ENCODE peak calls at places on chromosomes 4 and X, in four cellular contexts. One of them, this sample, is unnamed.

GRCh38 chr4:43394976-43395375 is 502.5 kb downstream of the GRXCR1 start:
- DNase-seq in SK-N-SH: no peak
- DNase-seq in K562: no peak
- DNase-seq in GM12878: no peak
- DNase-seq in this sample: no peak

GRCh38 chrX:55088795-55089489 is at the start of gene PAGE2:
- DNase-seq in SK-N-SH: no peak
- DNase-seq in K562: no peak
- DNase-seq in GM12878: no peak
- DNase-seq in this sample: no peak

GRCh38 chrX:113400193-113400704 is 559.6 kb upstream of the AMOT start:
- DNase-seq in SK-N-SH: no peak
- DNase-seq in K562: no peak
- DNase-seq in GM12878: no peak
- DNase-seq in this sample: peak; percentile 32

GRCh38 chr4:94160774-94161173 is 46.9 kb upstream of the SMARCAD1 start:
- DNase-seq in SK-N-SH: no peak
- DNase-seq in K562: no peak
- DNase-seq in GM12878: no peak
- DNase-seq in this sample: no peak

GRCh38 chr4:177483271-177483670 is 41.0 kb upstream of the AGA start:
- DNase-seq in SK-N-SH: no peak
- DNase-seq in K562: no peak
- DNase-seq in GM12878: no peak
- DNase-seq in this sample: no peak

GRCh38 chr4:47451657-47452056 is 11.8 kb downstream of the COMMD8 start:
- DNase-seq in SK-N-SH: no peak
- DNase-seq in K562: no peak
- DNase-seq in GM12878: no peak
- DNase-seq in this sample: no peak

GRCh38 chr4:89549907-89550306 is 242.3 kb upstream of the GPRIN3 start:
- DNase-seq in SK-N-SH: no peak
- DNase-seq in K562: no peak
- DNase-seq in GM12878: no peak
- DNase-seq in this sample: no peak

GRCh38 chr4:112410364-112410763 is 105.6 kb downstream of the NEUROG2 start:
- DNase-seq in SK-N-SH: peak; percentile 6
- DNase-seq in K562: no peak
- DNase-seq in GM12878: no peak
- DNase-seq in this sample: no peak

GRCh38 chr4:122224348-122224747 is 72.2 kb downstream of the BLTP1 start:
- DNase-seq in SK-N-SH: no peak
- DNase-seq in K562: peak; percentile 31
- DNase-seq in GM12878: no peak
- DNase-seq in this sample: no peak

GRCh38 chrX:102129473-102129872 is 4.0 kb downstream of the TCEAL2 start:
- DNase-seq in SK-N-SH: peak; percentile 41
- DNase-seq in K562: peak; percentile 2
- DNase-seq in GM12878: no peak
- DNase-seq in this sample: no peak

GRCh38 chrX:14027031-14027430 is 2.7 kb downstream of the GEMIN8 start:
- DNase-seq in SK-N-SH: no peak
- DNase-seq in K562: no peak
- DNase-seq in GM12878: no peak
- DNase-seq in this sample: no peak

GRCh38 chr4:119209077-119209476 is 3.4 kb upstream of the USP53 start:
- DNase-seq in SK-N-SH: no peak
- DNase-seq in K562: peak; percentile 58
- DNase-seq in GM12878: no peak
- DNase-seq in this sample: no peak

GRCh38 chr4:15451866-15452765 is 17.6 kb upstream of the CC2D2A start:
- DNase-seq in SK-N-SH: no peak
- DNase-seq in K562: no peak
- DNase-seq in GM12878: no peak
- DNase-seq in this sample: no peak

GRCh38 chrX:110241816-110242215 is 76.1 kb downstream of the AMMECR1 start:
- DNase-seq in SK-N-SH: no peak
- DNase-seq in K562: no peak
- DNase-seq in GM12878: no peak
- DNase-seq in this sample: no peak

GRCh38 chr4:139763205-139763604 is 97.6 kb downstream of the MGST2 start:
- DNase-seq in SK-N-SH: peak; percentile 68
- DNase-seq in K562: no peak
- DNase-seq in GM12878: no peak
- DNase-seq in this sample: no peak

GRCh38 chr4:156782491-156782890 is 189.1 kb downstream of the PDGFC start:
- DNase-seq in SK-N-SH: no peak
- DNase-seq in K562: no peak
- DNase-seq in GM12878: no peak
- DNase-seq in this sample: no peak

GRCh38 chr4:10114607-10115006 is 2.0 kb downstream of the WDR1 start:
- DNase-seq in SK-N-SH: no peak
- DNase-seq in K562: no peak
- DNase-seq in GM12878: no peak
- DNase-seq in this sample: no peak

GRCh38 chr4:10115271-10115656 is 1.3 kb downstream of the WDR1 start:
- DNase-seq in SK-N-SH: no peak
- DNase-seq in K562: no peak
- DNase-seq in GM12878: no peak
- DNase-seq in this sample: no peak

GRCh38 chr4:10116625-10117423 is at the start of gene WDR1:
- DNase-seq in SK-N-SH: peak; percentile 96
- DNase-seq in K562: peak; percentile 98
- DNase-seq in GM12878: peak; percentile 71
- DNase-seq in this sample: peak; percentile 87

GRCh38 chr4:10117424-10118354 is 1.1 kb upstream of the WDR1 start:
- DNase-seq in SK-N-SH: no peak
- DNase-seq in K562: peak; percentile 39
- DNase-seq in GM12878: peak; percentile 20
- DNase-seq in this sample: peak; percentile 63

GRCh38 chr4:10115657-10116624 is 658 bp downstream of the WDR1 start:
- DNase-seq in SK-N-SH: peak; percentile 74
- DNase-seq in K562: peak; percentile 79
- DNase-seq in GM12878: peak; percentile 23
- DNase-seq in this sample: no peak
- H3K4me1 ChIP-seq in SK-N-SH: peaks cover 14% of the 10 kb centered on the region
- H3K4me1 ChIP-seq in K562: peaks cover 22% of the 10 kb centered on the region
- H3K4me1 ChIP-seq in GM12878: peaks cover 17% of the 10 kb centered on the region
- H3K4me1 ChIP-seq in this sample: peaks cover 20% of the 10 kb centered on the region

GRCh38 chrX:47129157-47129878 is 15.2 kb downstream of the NDUFB11 start:
- DNase-seq in SK-N-SH: peak; percentile 82
- DNase-seq in K562: peak; percentile 90
- DNase-seq in GM12878: peak; percentile 93
- DNase-seq in this sample: peak; percentile 94

GRCh38 chrX:47133493-47133892 is 11.0 kb downstream of the NDUFB11 start:
- DNase-seq in SK-N-SH: no peak
- DNase-seq in K562: no peak
- DNase-seq in GM12878: no peak
- DNase-seq in this sample: no peak

GRCh38 chrX:47129879-47130358 is 14.6 kb downstream of the NDUFB11 start:
- DNase-seq in SK-N-SH: no peak
- DNase-seq in K562: no peak
- DNase-seq in GM12878: no peak
- DNase-seq in this sample: no peak
- H3K9ac ChIP-seq in SK-N-SH: peak overlapping the region; percentile 64
- H3K9ac ChIP-seq in K562: peak overlapping the region; percentile 38
- H3K9ac ChIP-seq in GM12878: peak overlapping the region; percentile 25
- H3K9ac ChIP-seq in this sample: no peak overlapping the region

DNA sequence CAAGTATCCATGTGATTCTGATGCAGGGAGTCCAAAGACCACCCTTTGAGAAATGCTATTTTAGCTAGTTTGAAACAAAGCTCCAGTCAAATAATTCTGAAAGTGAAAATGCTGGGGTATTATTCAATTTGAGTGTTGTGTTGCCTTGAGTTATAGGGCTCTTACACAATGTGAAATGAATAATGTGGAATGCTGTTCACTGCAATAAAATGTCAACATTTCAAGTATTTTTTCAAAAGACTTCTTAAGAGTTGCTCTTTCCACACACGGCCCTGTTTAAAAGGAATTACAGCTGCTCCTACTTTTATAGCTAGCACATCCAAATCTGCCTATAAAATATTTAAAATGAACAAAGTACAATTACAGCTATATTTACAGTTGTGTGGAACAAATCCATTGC is 27.5 kb upstream of the PLS3 start:
- DNase-seq in SK-N-SH: no peak
- DNase-seq in K562: no peak
- DNase-seq in GM12878: no peak
- DNase-seq in this sample: no peak
- TF ChIP-seq YY1 in SK-N-SH: no peak
- TF ChIP-seq YY1 in K562: no peak
- TF ChIP-seq YY1 in GM12878: no peak
- TF ChIP-seq YY1 in this sample: no peak

GRCh38 chr4:1770791-1771231 is 22.3 kb upstream of the FGFR3 start:
- DNase-seq in SK-N-SH: no peak
- DNase-seq in K562: no peak
- DNase-seq in GM12878: no peak
- DNase-seq in this sample: no peak
- H3K4me1 ChIP-seq in SK-N-SH: no peaks in the 10 kb centered on the region
- H3K4me1 ChIP-seq in K562: peaks cover 2% of the 10 kb centered on the region
- H3K4me1 ChIP-seq in GM12878: peaks cover 9% of the 10 kb centered on the region
- H3K4me1 ChIP-seq in this sample: peaks cover 54% of the 10 kb centered on the region

DNA sequence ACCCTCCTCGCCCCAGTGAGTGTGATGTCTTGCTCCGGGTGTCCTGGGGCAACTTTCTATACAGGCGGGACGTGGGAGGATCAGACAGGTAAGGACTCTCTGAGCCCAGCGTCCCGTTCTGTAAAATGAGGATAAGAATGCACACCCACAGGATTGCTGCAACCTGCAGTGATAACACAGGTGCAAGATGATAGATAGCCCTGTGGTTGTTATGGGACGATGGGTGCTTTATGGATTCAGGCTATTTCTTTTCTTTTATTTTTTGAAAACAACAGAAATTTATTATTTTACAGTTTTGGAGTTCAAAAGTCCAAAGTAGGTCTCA is 28.6 kb downstream of the BEX3 start:
- DNase-seq in SK-N-SH: no peak
- DNase-seq in K562: peak; percentile 17
- DNase-seq in GM12878: no peak
- DNase-seq in this sample: no peak
- H3K9ac ChIP-seq in SK-N-SH: peak overlapping the region; percentile 89
- H3K9ac ChIP-seq in K562: no peak overlapping the region
- H3K9ac ChIP-seq in GM12878: peak overlapping the region; percentile 53
- H3K9ac ChIP-seq in this sample: peak overlapping the region; percentile 73

GRCh38 chr4:41963105-41963504 is 18.5 kb upstream of the DCAF4L1 start:
- DNase-seq in SK-N-SH: peak; percentile 17
- DNase-seq in K562: peak; percentile 19
- DNase-seq in GM12878: no peak
- DNase-seq in this sample: no peak

GRCh38 chr4:41969666-41970065 is 11.9 kb upstream of the DCAF4L1 start:
- DNase-seq in SK-N-SH: no peak
- DNase-seq in K562: no peak
- DNase-seq in GM12878: no peak
- DNase-seq in this sample: no peak

GRCh38 chr4:41967392-41967791 is 14.2 kb upstream of the DCAF4L1 start:
- DNase-seq in SK-N-SH: no peak
- DNase-seq in K562: no peak
- DNase-seq in GM12878: no peak
- DNase-seq in this sample: no peak

DNA sequence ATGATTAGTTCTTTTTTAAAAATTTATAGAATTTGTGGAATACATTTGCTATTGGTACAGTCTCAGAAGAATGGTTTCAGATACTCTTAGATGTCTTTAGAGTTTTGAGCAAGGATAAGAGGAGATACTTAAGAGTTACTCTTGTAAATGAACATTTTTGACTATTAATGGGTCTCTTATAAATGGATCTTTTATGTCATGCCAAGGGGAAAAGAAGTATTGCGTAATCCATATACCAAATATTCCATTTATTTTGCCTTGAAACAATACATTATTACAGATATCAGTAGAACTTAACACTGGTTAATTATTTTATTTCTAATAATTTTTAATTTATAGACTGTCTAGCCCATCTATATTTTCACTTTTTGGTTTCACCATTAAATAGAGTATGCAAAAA is 17.2 kb upstream of the DCAF4L1 start:
- DNase-seq in SK-N-SH: no peak
- DNase-seq in K562: no peak
- DNase-seq in GM12878: no peak
- DNase-seq in this sample: no peak
- TF ChIP-seq YY1 in SK-N-SH: no peak
- TF ChIP-seq YY1 in K562: no peak
- TF ChIP-seq YY1 in GM12878: no peak
- TF ChIP-seq YY1 in this sample: no peak

DNA sequence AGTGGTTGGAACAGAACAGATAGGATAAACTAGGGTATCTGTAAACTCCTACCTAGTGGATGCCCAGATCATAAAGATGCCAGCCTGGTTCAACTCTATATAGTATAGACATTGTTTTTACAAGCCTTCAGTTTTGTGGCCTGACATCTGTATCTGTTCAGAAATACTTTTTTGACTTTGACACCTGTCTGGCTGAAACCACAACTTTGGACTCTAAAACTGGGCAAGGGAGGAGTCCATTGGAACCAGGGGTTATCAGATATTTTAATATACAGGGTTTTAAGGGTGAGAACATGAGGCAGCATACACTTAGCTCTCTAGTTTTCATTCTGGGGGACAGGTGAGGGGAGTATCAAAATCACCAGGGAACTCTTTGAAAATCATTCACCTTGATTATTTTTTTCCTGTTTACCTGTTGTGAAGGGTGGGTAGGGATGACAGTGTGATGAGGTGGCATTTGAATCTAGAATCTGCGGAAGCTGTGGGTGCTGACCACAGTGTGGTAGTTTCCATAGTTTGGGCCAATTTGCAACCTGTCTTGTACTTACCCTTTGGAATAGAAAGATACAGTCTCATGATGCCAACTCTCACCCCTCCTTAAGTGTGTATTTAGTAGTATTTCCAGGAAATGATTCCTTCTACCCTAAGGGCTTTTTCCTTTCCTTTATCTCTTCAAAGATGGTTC is 20.6 kb downstream of the GAB1 start:
- DNase-seq in SK-N-SH: no peak
- DNase-seq in K562: no peak
- DNase-seq in GM12878: no peak
- DNase-seq in this sample: no peak
- H3K4me1 ChIP-seq in SK-N-SH: peaks cover 69% of the 10 kb centered on the region
- H3K4me1 ChIP-seq in K562: peaks cover 23% of the 10 kb centered on the region
- H3K4me1 ChIP-seq in GM12878: peaks cover 21% of the 10 kb centered on the region
- H3K4me1 ChIP-seq in this sample: no peaks in the 10 kb centered on the region